ENCODE peak calls at places on chromosomes 11 and 22, in nine cellular contexts. Y is MM.1S, K is GM23248, J is PC-3, D is OCI-LY7, V is GM23338, R is HCT116, A is SK-N-SH, F is hepatocyte. P is an unnamed sample. For H3K79me2, the result is how much of the 10 kb centered on the place peaks cover.

GRCh38 chr11:117588166-117588810 is 208.7 kb downstream of the DSCAML1 start:
- DNase-seq in Y (no peak), K (no peak), J (no peak), D (no peak), V (no peak), R (no peak), A (no peak), F (no peak), P (no peak)

GRCh38 chr11:133947298-133947905 is 9.4 kb downstream of the IGSF9B start:
- DNase-seq in Y (no peak), K (peak), J (peak), D (no peak), V (peak), R (no peak), A (peak), F (peak), P (peak)

GRCh38 chr11:22634897-22635629 is 9.4 kb upstream of the FANCF start:
- DNase-seq in Y (peak), K (peak), J (no peak), D (no peak), V (peak), R (no peak), A (no peak), F (peak), P (no peak)

GRCh38 chr11:70582886-70583641 is 184.7 kb downstream of the CTTN start:
- DNase-seq in Y (no peak), K (no peak), J (no peak), D (no peak), V (no peak), R (no peak), A (no peak), F (no peak), P (no peak)

GRCh38 chr11:61910473-61911123 is 6.8 kb downstream of the RAB3IL1 start:
- DNase-seq in Y (no peak), K (peak), J (no peak), D (no peak), V (no peak), R (no peak), A (peak), F (no peak), P (no peak)

GRCh38 chr11:82229346-82229745 is 504.3 kb downstream of the FAM181B start:
- DNase-seq in Y (peak), K (peak), J (peak), D (peak), V (peak), R (no peak), A (peak), F (peak), P (peak)

GRCh38 chr22:30488121-30488520 is 16.3 kb upstream of the SEC14L3 start:
- DNase-seq in Y (no peak), K (no peak), J (no peak), D (no peak), V (peak), R (no peak), A (no peak), F (no peak), P (no peak)

GRCh38 chr11:65315204-65315865 is 669 bp downstream of the CDC42EP2 start:
- DNase-seq in Y (peak), K (peak), J (peak), D (peak), V (peak), R (peak), A (peak), F (peak), P (peak)

GRCh38 chr11:63527667-63528066 is 8.9 kb upstream of the PLAAT4 start:
- DNase-seq in Y (no peak), K (no peak), J (no peak), D (no peak), V (no peak), R (no peak), A (no peak), F (no peak), P (no peak)

GRCh38 chr11:115220423-115220822 is 283.8 kb downstream of the CADM1 start:
- DNase-seq in Y (no peak), K (no peak), J (no peak), D (no peak), V (no peak), R (no peak), A (no peak), F (no peak), P (no peak)

GRCh38 chr11:6655020-6655789 is 404 bp downstream of the DCHS1 start:
- DNase-seq in Y (no peak), K (peak), J (no peak), D (no peak), V (peak), R (no peak), A (peak), F (peak), P (peak)

GRCh38 chr11:2679011-2679676 is 20.6 kb downstream of the KCNQ1OT1 start:
- DNase-seq in Y (no peak), K (no peak), J (no peak), D (no peak), V (no peak), R (no peak), A (no peak), F (no peak), P (no peak)

GRCh38 chr11:2678396-2678795 is 21.4 kb downstream of the KCNQ1OT1 start:
- DNase-seq in Y (no peak), K (no peak), J (no peak), D (no peak), V (no peak), R (no peak), A (no peak), F (no peak), P (no peak)

GRCh38 chr11:2674681-2675131 is 25.1 kb downstream of the KCNQ1OT1 start:
- DNase-seq in Y (no peak), K (no peak), J (no peak), D (no peak), V (peak), R (no peak), A (peak), F (no peak), P (peak)

GRCh38 chr11:2675540-2675939 is 24.3 kb downstream of the KCNQ1OT1 start:
- DNase-seq in Y (no peak), K (no peak), J (no peak), D (no peak), V (no peak), R (no peak), A (peak), F (no peak), P (no peak)

GRCh38 chr11:2677127-2677526 is 22.7 kb downstream of the KCNQ1OT1 start:
- DNase-seq in Y (no peak), K (no peak), J (no peak), D (no peak), V (no peak), R (no peak), A (no peak), F (no peak), P (no peak)
- H3K4me3 ChIP-seq in Y (no peak), K (no peak), J (no peak), D (no peak), V (no peak), R (no peak), A (no peak), F (no peak), P (no peak)

DNA sequence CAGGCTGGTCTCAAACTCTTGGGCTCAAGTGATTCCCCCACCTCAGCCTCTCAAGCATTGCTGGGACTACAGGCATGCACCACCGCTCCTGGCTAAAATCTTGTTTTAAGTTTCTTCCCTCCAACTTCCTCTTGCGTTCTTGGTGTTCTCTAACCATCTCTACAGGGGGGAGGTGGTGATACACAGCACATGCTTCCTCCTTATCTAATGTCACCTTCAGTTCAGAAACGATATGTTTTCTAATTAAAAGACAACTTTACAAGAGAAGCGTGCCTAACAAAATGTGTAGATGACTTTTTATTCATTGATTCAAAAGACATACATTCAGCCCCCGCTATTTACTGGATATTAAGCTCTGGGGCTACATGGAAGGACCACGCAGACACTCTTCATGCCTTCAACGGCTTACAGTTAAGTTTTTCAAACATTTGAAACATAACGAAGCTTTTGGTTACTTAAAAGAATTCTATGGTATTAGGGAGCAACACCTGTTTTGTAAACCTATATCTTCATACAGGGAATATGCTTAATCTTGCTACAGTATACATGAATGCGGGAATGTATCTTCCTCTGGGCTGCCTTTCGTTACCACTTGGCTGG is 930 bp upstream of the DLAT start:
- DNase-seq in Y (peak), K (no peak), J (no peak), D (peak), V (peak), R (no peak), A (no peak), F (no peak), P (peak)
- H3K79me2 ChIP-seq in Y (under half), K (under half), J (under half), D (under half), V (under half), R (under half), A (under half), F (under half), P (under half)

GRCh38 chr22:38504731-38505594 is 1.1 kb downstream of the DDX17 start:
- DNase-seq in Y (peak), K (peak), J (no peak), D (peak), V (peak), R (no peak), A (peak), F (peak), P (peak)
- TF ChIP-seq EZH2phosphoT487 in Y (no peak), K (no peak), J (no peak), D (no peak), V (no peak), R (no peak), A (no peak), F (no peak), P (no peak)

DNA sequence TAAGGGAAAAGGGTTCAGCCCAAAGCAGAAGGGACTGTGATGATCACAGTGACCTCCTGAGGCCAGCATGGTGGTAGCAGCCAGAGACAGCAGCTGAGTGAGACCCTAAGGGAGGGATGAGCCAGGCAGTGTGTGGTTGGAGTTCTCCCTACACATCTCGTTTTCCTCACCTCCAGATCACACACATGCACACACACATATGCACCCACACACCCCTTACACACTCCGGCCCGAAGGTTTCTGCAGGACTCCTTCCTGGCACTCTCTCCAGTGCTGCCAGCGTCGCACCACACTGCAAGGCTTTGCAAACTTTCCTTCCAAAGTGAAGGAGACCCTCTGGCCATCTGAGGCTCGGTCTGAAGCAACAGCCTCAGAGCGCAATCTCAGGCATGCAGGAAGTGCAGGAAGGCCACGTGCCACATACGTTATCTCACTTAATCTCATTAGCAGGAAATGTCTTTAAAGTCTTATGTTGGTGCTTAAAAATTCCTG is 26.9 kb upstream of the TP53I11 start:
- DNase-seq in Y (no peak), K (no peak), J (peak), D (no peak), V (peak), R (no peak), A (peak), F (no peak), P (peak)
- H3K4me3 ChIP-seq in Y (no peak), K (no peak), J (no peak), D (no peak), V (no peak), R (no peak), A (no peak), F (no peak), P (no peak)

GRCh38 chr11:68041617-68042218 is 2.9 kb downstream of the TCIRG1 start:
- DNase-seq in Y (no peak), K (no peak), J (no peak), D (no peak), V (no peak), R (no peak), A (no peak), F (no peak), P (no peak)

GRCh38 chr11:68043349-68044144 is 4.7 kb downstream of the TCIRG1 start:
- DNase-seq in Y (no peak), K (peak), J (no peak), D (no peak), V (no peak), R (no peak), A (peak), F (peak), P (no peak)

GRCh38 chr11:68040957-68041591 is 2.2 kb downstream of the TCIRG1 start:
- DNase-seq in Y (no peak), K (no peak), J (no peak), D (no peak), V (no peak), R (no peak), A (peak), F (no peak), P (no peak)

GRCh38 chr11:68043029-68043348 is 4.2 kb downstream of the TCIRG1 start:
- DNase-seq in Y (no peak), K (no peak), J (no peak), D (no peak), V (no peak), R (no peak), A (peak), F (no peak), P (no peak)

DNA sequence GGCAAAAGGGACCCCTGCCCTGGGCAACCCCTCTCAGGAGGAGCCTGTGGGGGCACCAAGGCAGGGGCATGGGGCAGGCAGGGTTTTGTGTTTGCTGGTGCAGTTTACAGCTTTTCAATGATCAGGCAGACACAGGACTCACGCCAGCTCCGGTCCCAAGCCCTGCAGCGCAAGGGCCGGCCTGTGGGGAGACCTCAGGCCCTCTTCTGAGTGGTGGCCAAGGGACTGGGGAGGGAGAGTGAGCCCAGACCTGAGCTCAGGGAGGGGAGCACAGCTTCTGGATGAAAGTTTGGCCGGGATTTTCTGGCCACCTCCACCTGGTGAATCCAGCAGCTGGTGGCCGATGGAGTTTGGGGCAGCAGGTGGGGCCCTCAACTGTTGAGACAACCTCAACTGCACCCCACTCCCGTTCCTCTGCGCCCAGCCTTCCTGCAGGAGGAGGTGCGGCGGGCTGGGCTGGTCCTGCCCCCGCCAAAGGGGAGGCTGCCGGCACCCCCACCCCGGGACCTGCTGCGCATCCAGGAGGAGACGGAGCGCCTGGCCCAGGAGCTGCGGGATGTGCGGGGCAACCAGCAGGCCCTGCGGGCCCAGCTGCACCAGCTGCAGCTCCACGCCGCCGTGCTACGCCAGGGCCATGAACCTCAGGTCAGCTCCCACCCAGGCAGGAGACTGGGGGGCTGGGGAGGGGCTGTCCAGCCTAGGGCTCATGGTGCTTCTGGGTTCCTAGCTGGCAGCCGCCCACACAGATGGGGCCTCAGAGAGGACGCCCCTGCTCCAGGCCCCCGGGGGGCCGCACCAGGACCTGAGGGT is 3.6 kb downstream of the TCIRG1 start:
- DNase-seq in Y (no peak), K (no peak), J (no peak), D (no peak), V (no peak), R (no peak), A (peak), F (no peak), P (no peak)
- H3K79me2 ChIP-seq in Y (half or more), K (under half), J (under half), D (under half), V (under half), R (under half), A (under half), F (under half), P (under half)

GRCh38 chr11:119643212-119643877 is 85.7 kb downstream of the NECTIN1 start:
- DNase-seq in Y (no peak), K (no peak), J (no peak), D (no peak), V (no peak), R (no peak), A (peak), F (no peak), P (no peak)
- TF ChIP-seq EZH2phosphoT487 in Y (no peak), K (no peak), J (no peak), D (no peak), V (no peak), R (no peak), A (no peak), F (no peak), P (no peak)

P was measured in neural progenitor cell.